ENCODE peak calls at places on chromosomes 5 and 9, in seven cellular contexts. T is Calu3; D is activated effector memory CD4-positive, alpha-beta T cell treated with anti-CD3 and anti-CD28 coated beads, Interleukin-2, amount 50 U/mL, for 16 hours; Z is RKO; M is aorta; X is NCI-H345; Q is anterior cingulate cortex. L is an unnamed sample.

GRCh38 chr5:166781729-166782128 is 1509.7 kb upstream of the WWC1 start:
- DNase-seq in X (no peak), D (no peak), Q (no peak), M (no peak), Z (no peak), T (no peak), L (no peak)

GRCh38 chr5:113036826-113037225 is 60.2 kb downstream of the DCP2 start:
- DNase-seq in Z (no peak), T (no peak), X (no peak), D (no peak), M (no peak), Q (no peak), L (no peak)

GRCh38 chr5:94893404-94894145 is 275.1 kb downstream of the SLF1 start:
- DNase-seq in D (no peak), X (peak), M (no peak), Z (no peak), T (no peak), Q (no peak), L (no peak)

GRCh38 chr5:148875205-148875875 is 48.9 kb downstream of the ADRB2 start:
- DNase-seq in M (no peak), Z (no peak), Q (no peak), T (no peak), X (peak), D (no peak), L (no peak)

GRCh38 chr9:99445377-99445891 is 223.4 kb downstream of the SEC61B start:
- DNase-seq in X (no peak), Q (no peak), M (peak), T (no peak), Z (peak), D (no peak), L (peak)

GRCh38 chr5:162796507-162796906 is 640.9 kb upstream of the CCNG1 start:
- DNase-seq in X (no peak), T (no peak), Z (no peak), M (no peak), D (no peak), Q (no peak), L (no peak)

GRCh38 chr9:133945314-133945975 is 46.7 kb downstream of the VAV2 start:
- DNase-seq in Q (no peak), D (no peak), M (peak), Z (no peak), T (no peak), X (no peak), L (no peak)

GRCh38 chr5:167229751-167230150 is 1061.7 kb upstream of the WWC1 start:
- DNase-seq in D (no peak), Z (no peak), M (peak), Q (no peak), T (no peak), X (no peak), L (no peak)

GRCh38 chr5:115295775-115296129 is 702 bp downstream of the CCDC112 start:
- DNase-seq in Q (no peak), Z (no peak), D (no peak), M (no peak), T (no peak), X (peak), L (no peak)

L was measured in HFF-Myc.